ENCODE peak calls at places on chromosomes 4 and X, in ten cellular contexts. One of them, this sample, is unnamed.

GRCh38 chrX:51461053-51462050 is 35.0 kb downstream of the NUDT11 start:
- DNase-seq in K562: peak; percentile 41
- DNase-seq in transverse colon: no peak
- DNase-seq in suprapubic skin: no peak
- DNase-seq in sigmoid colon: no peak
- DNase-seq in SK-N-SH: peak; percentile 25
- DNase-seq in HepG2: peak; percentile 6
- DNase-seq in ovary: no peak
- DNase-seq in stomach: no peak
- DNase-seq in upper lobe of left lung: no peak
- DNase-seq in this sample: peak; percentile 39

GRCh38 chr4:6893449-6894085 is 16.1 kb upstream of the TBC1D14 start:
- DNase-seq in upper lobe of left lung: no peak
- DNase-seq in K562: peak; percentile 68
- DNase-seq in HepG2: peak; percentile 99
- DNase-seq in suprapubic skin: no peak
- DNase-seq in transverse colon: peak; percentile 68
- DNase-seq in stomach: peak; percentile 29
- DNase-seq in SK-N-SH: no peak
- DNase-seq in sigmoid colon: peak; percentile 33
- DNase-seq in ovary: no peak
- DNase-seq in this sample: no peak

GRCh38 chr4:62709618-62710252 is 1509.6 kb downstream of the ADGRL3 start:
- DNase-seq in sigmoid colon: no peak
- DNase-seq in K562: peak; percentile 6
- DNase-seq in suprapubic skin: no peak
- DNase-seq in ovary: no peak
- DNase-seq in upper lobe of left lung: no peak
- DNase-seq in HepG2: peak; percentile 34
- DNase-seq in stomach: no peak
- DNase-seq in transverse colon: no peak
- DNase-seq in SK-N-SH: peak; percentile 16
- DNase-seq in this sample: no peak

GRCh38 chrX:9372866-9373265 is 92.0 kb upstream of the TBL1X start:
- DNase-seq in SK-N-SH: no peak
- DNase-seq in ovary: no peak
- DNase-seq in suprapubic skin: no peak
- DNase-seq in transverse colon: no peak
- DNase-seq in upper lobe of left lung: no peak
- DNase-seq in HepG2: no peak
- DNase-seq in stomach: no peak
- DNase-seq in K562: no peak
- DNase-seq in sigmoid colon: no peak
- DNase-seq in this sample: no peak

GRCh38 chr4:149645790-149646189 is 169.9 kb downstream of the IQCM start:
- DNase-seq in stomach: no peak
- DNase-seq in SK-N-SH: no peak
- DNase-seq in K562: no peak
- DNase-seq in suprapubic skin: no peak
- DNase-seq in sigmoid colon: no peak
- DNase-seq in transverse colon: no peak
- DNase-seq in upper lobe of left lung: no peak
- DNase-seq in ovary: no peak
- DNase-seq in HepG2: no peak
- DNase-seq in this sample: no peak

GRCh38 chrX:30733852-30734660 is 80.8 kb downstream of the GK start:
- DNase-seq in stomach: no peak
- DNase-seq in upper lobe of left lung: no peak
- DNase-seq in ovary: no peak
- DNase-seq in HepG2: no peak
- DNase-seq in transverse colon: no peak
- DNase-seq in SK-N-SH: no peak
- DNase-seq in suprapubic skin: no peak
- DNase-seq in K562: no peak
- DNase-seq in sigmoid colon: no peak
- DNase-seq in this sample: no peak

GRCh38 chrX:41238543-41238942 is 95.4 kb upstream of the DDX3X start:
- DNase-seq in stomach: no peak
- DNase-seq in HepG2: no peak
- DNase-seq in sigmoid colon: no peak
- DNase-seq in ovary: no peak
- DNase-seq in suprapubic skin: no peak
- DNase-seq in upper lobe of left lung: no peak
- DNase-seq in K562: peak; percentile 5
- DNase-seq in SK-N-SH: no peak
- DNase-seq in transverse colon: no peak
- DNase-seq in this sample: no peak

GRCh38 chrX:42748067-42748850 is 29.7 kb downstream of the PPP1R2C start:
- DNase-seq in K562: no peak
- DNase-seq in upper lobe of left lung: no peak
- DNase-seq in ovary: no peak
- DNase-seq in sigmoid colon: no peak
- DNase-seq in stomach: no peak
- DNase-seq in HepG2: no peak
- DNase-seq in SK-N-SH: no peak
- DNase-seq in transverse colon: no peak
- DNase-seq in suprapubic skin: no peak
- DNase-seq in this sample: no peak

GRCh38 chr4:141575884-141576283 is 60.5 kb upstream of the IL15 start:
- DNase-seq in stomach: no peak
- DNase-seq in transverse colon: no peak
- DNase-seq in K562: no peak
- DNase-seq in upper lobe of left lung: no peak
- DNase-seq in ovary: no peak
- DNase-seq in HepG2: no peak
- DNase-seq in suprapubic skin: no peak
- DNase-seq in sigmoid colon: no peak
- DNase-seq in SK-N-SH: no peak
- DNase-seq in this sample: no peak

GRCh38 chrX:85052207-85052606 is 48.5 kb downstream of the APOOL start:
- DNase-seq in suprapubic skin: no peak
- DNase-seq in transverse colon: no peak
- DNase-seq in ovary: no peak
- DNase-seq in HepG2: no peak
- DNase-seq in SK-N-SH: no peak
- DNase-seq in upper lobe of left lung: no peak
- DNase-seq in sigmoid colon: no peak
- DNase-seq in K562: no peak
- DNase-seq in stomach: no peak
- DNase-seq in this sample: no peak

GRCh38 chr4:2261110-2261852 is 628 bp downstream of the MXD4 start:
- DNase-seq in upper lobe of left lung: peak; percentile 95
- DNase-seq in suprapubic skin: peak; percentile 79
- DNase-seq in sigmoid colon: peak; percentile 73
- DNase-seq in HepG2: no peak
- DNase-seq in ovary: peak; percentile 60
- DNase-seq in transverse colon: peak; percentile 66
- DNase-seq in SK-N-SH: peak; percentile 88
- DNase-seq in stomach: peak; percentile 64
- DNase-seq in K562: peak; percentile 69
- DNase-seq in this sample: no peak

GRCh38 chr4:124018383-124019317 is 622.1 kb downstream of the SPRY1 start:
- DNase-seq in SK-N-SH: peak; percentile 61
- DNase-seq in upper lobe of left lung: no peak
- DNase-seq in sigmoid colon: peak; percentile 79
- DNase-seq in stomach: no peak
- DNase-seq in suprapubic skin: peak; percentile 79
- DNase-seq in HepG2: peak; percentile 12
- DNase-seq in K562: no peak
- DNase-seq in ovary: no peak
- DNase-seq in transverse colon: peak; percentile 19
- DNase-seq in this sample: peak; percentile 21

GRCh38 chr4:42736538-42736937 is 79.6 kb upstream of the ATP8A1 start:
- DNase-seq in HepG2: no peak
- DNase-seq in K562: no peak
- DNase-seq in ovary: no peak
- DNase-seq in sigmoid colon: no peak
- DNase-seq in upper lobe of left lung: no peak
- DNase-seq in transverse colon: no peak
- DNase-seq in SK-N-SH: no peak
- DNase-seq in suprapubic skin: no peak
- DNase-seq in stomach: no peak
- DNase-seq in this sample: no peak

GRCh38 chrX:153684447-153685178 is 3.1 kb upstream of the SLC6A8 start:
- DNase-seq in transverse colon: no peak
- DNase-seq in K562: no peak
- DNase-seq in suprapubic skin: peak; percentile 48
- DNase-seq in ovary: no peak
- DNase-seq in upper lobe of left lung: peak; percentile 29
- DNase-seq in sigmoid colon: peak; percentile 53
- DNase-seq in stomach: no peak
- DNase-seq in HepG2: peak; percentile 43
- DNase-seq in SK-N-SH: no peak
- DNase-seq in this sample: no peak

GRCh38 chrX:155188786-155189185 is 27.5 kb upstream of the VBP1 start:
- DNase-seq in stomach: no peak
- DNase-seq in SK-N-SH: no peak
- DNase-seq in upper lobe of left lung: no peak
- DNase-seq in transverse colon: no peak
- DNase-seq in ovary: no peak
- DNase-seq in sigmoid colon: no peak
- DNase-seq in suprapubic skin: no peak
- DNase-seq in HepG2: no peak
- DNase-seq in K562: no peak
- DNase-seq in this sample: no peak

GRCh38 chr4:54818481-54818880 is 160.7 kb downstream of the KIT start:
- DNase-seq in ovary: no peak
- DNase-seq in sigmoid colon: no peak
- DNase-seq in stomach: no peak
- DNase-seq in SK-N-SH: no peak
- DNase-seq in K562: no peak
- DNase-seq in HepG2: no peak
- DNase-seq in suprapubic skin: no peak
- DNase-seq in upper lobe of left lung: no peak
- DNase-seq in transverse colon: no peak
- DNase-seq in this sample: no peak

GRCh38 chrX:63961964-63962363 is 176.9 kb upstream of the ARHGEF9 start:
- DNase-seq in ovary: no peak
- DNase-seq in suprapubic skin: no peak
- DNase-seq in upper lobe of left lung: no peak
- DNase-seq in transverse colon: no peak
- DNase-seq in SK-N-SH: no peak
- DNase-seq in stomach: no peak
- DNase-seq in HepG2: no peak
- DNase-seq in K562: no peak
- DNase-seq in sigmoid colon: no peak
- DNase-seq in this sample: no peak

GRCh38 chrX:63959975-63960374 is 175.0 kb upstream of the ARHGEF9 start:
- DNase-seq in SK-N-SH: no peak
- DNase-seq in stomach: no peak
- DNase-seq in sigmoid colon: no peak
- DNase-seq in HepG2: no peak
- DNase-seq in ovary: no peak
- DNase-seq in K562: no peak
- DNase-seq in upper lobe of left lung: no peak
- DNase-seq in transverse colon: no peak
- DNase-seq in suprapubic skin: no peak
- DNase-seq in this sample: no peak

GRCh38 chrX:63963382-63963781 is 178.4 kb upstream of the ARHGEF9 start:
- DNase-seq in transverse colon: no peak
- DNase-seq in ovary: peak; percentile 42
- DNase-seq in suprapubic skin: no peak
- DNase-seq in upper lobe of left lung: no peak
- DNase-seq in K562: no peak
- DNase-seq in HepG2: no peak
- DNase-seq in stomach: no peak
- DNase-seq in SK-N-SH: no peak
- DNase-seq in sigmoid colon: no peak
- DNase-seq in this sample: no peak

GRCh38 chrX:63958134-63958865 is 173.3 kb upstream of the ARHGEF9 start:
- DNase-seq in suprapubic skin: no peak
- DNase-seq in ovary: no peak
- DNase-seq in transverse colon: no peak
- DNase-seq in HepG2: no peak
- DNase-seq in K562: no peak
- DNase-seq in upper lobe of left lung: no peak
- DNase-seq in SK-N-SH: no peak
- DNase-seq in sigmoid colon: no peak
- DNase-seq in stomach: no peak
- DNase-seq in this sample: no peak
- TF ChIP-seq EP300 in suprapubic skin: no peak
- TF ChIP-seq EP300 in ovary: no peak
- TF ChIP-seq EP300 in transverse colon: no peak
- TF ChIP-seq EP300 in HepG2: no peak
- TF ChIP-seq EP300 in K562: no peak
- TF ChIP-seq EP300 in upper lobe of left lung: no peak
- TF ChIP-seq EP300 in SK-N-SH: no peak
- TF ChIP-seq EP300 in sigmoid colon: no peak
- TF ChIP-seq EP300 in stomach: no peak
- TF ChIP-seq EP300 in this sample: no peak

GRCh38 chr4:165635951-165636350 is 237.1 kb upstream of the TLL1 start:
- DNase-seq in upper lobe of left lung: no peak
- DNase-seq in transverse colon: no peak
- DNase-seq in ovary: no peak
- DNase-seq in K562: no peak
- DNase-seq in suprapubic skin: no peak
- DNase-seq in SK-N-SH: no peak
- DNase-seq in sigmoid colon: no peak
- DNase-seq in stomach: no peak
- DNase-seq in HepG2: no peak
- DNase-seq in this sample: no peak
- H3K27ac ChIP-seq in upper lobe of left lung: no peak overlapping the region
- H3K27ac ChIP-seq in transverse colon: no peak overlapping the region
- H3K27ac ChIP-seq in ovary: no peak overlapping the region
- H3K27ac ChIP-seq in K562: no peak overlapping the region
- H3K27ac ChIP-seq in suprapubic skin: no peak overlapping the region
- H3K27ac ChIP-seq in SK-N-SH: no peak overlapping the region
- H3K27ac ChIP-seq in sigmoid colon: no peak overlapping the region
- H3K27ac ChIP-seq in stomach: no peak overlapping the region
- H3K27ac ChIP-seq in HepG2: no peak overlapping the region
- H3K27ac ChIP-seq in this sample: no peak overlapping the region

DNA sequence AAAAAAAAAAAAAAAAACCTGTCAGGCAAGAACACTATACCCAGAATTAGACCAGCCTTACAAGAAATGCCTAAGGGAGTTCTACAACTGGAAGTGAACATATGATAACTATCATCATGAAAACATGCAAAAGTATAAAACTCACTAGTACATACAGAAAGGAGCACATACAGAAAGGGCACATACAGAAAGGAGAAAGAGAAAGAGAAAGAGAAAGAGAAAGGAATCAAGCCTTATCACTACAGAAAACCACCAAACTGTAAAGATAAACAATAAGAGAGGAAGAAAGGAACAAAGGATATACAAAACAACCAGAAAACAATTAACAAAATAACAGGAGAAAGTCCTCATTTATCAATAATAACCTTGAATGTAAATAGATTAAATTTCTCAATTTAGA is 50.4 kb downstream of the PHKA1 start:
- DNase-seq in K562: no peak
- DNase-seq in sigmoid colon: no peak
- DNase-seq in ovary: no peak
- DNase-seq in transverse colon: no peak
- DNase-seq in HepG2: no peak
- DNase-seq in suprapubic skin: no peak
- DNase-seq in stomach: no peak
- DNase-seq in upper lobe of left lung: no peak
- DNase-seq in SK-N-SH: no peak
- DNase-seq in this sample: no peak
- H3K27me3 ChIP-seq in K562: no peaks in the 10 kb centered on the region
- H3K27me3 ChIP-seq in sigmoid colon: no peaks in the 10 kb centered on the region
- H3K27me3 ChIP-seq in ovary: no peaks in the 10 kb centered on the region
- H3K27me3 ChIP-seq in transverse colon: no peaks in the 10 kb centered on the region
- H3K27me3 ChIP-seq in HepG2: no peaks in the 10 kb centered on the region
- H3K27me3 ChIP-seq in suprapubic skin: no peaks in the 10 kb centered on the region
- H3K27me3 ChIP-seq in stomach: no peaks in the 10 kb centered on the region
- H3K27me3 ChIP-seq in upper lobe of left lung: no peaks in the 10 kb centered on the region
- H3K27me3 ChIP-seq in SK-N-SH: no peaks in the 10 kb centered on the region
- H3K27me3 ChIP-seq in this sample: no peaks in the 10 kb centered on the region

GRCh38 chrX:103629295-103630170 is 758 bp downstream of the TCEAL1 start:
- DNase-seq in sigmoid colon: peak; percentile 83
- DNase-seq in upper lobe of left lung: peak; percentile 85
- DNase-seq in HepG2: peak; percentile 39
- DNase-seq in ovary: peak; percentile 77
- DNase-seq in transverse colon: peak; percentile 60
- DNase-seq in stomach: peak; percentile 40
- DNase-seq in SK-N-SH: peak; percentile 70
- DNase-seq in suprapubic skin: peak; percentile 82
- DNase-seq in K562: peak; percentile 67
- DNase-seq in this sample: peak; percentile 43
- TF ChIP-seq EP300 in sigmoid colon: no peak
- TF ChIP-seq EP300 in upper lobe of left lung: no peak
- TF ChIP-seq EP300 in HepG2: no peak
- TF ChIP-seq EP300 in ovary: no peak
- TF ChIP-seq EP300 in transverse colon: peak; percentile 9
- TF ChIP-seq EP300 in stomach: no peak
- TF ChIP-seq EP300 in SK-N-SH: no peak
- TF ChIP-seq EP300 in suprapubic skin: no peak
- TF ChIP-seq EP300 in K562: no peak
- TF ChIP-seq EP300 in this sample: no peak

This sample was measured in tibial nerve.